ENCODE peak calls at places on chromosomes 16 and 17, in four cellular contexts. K is H1, Y is HepG2, B is SK-N-SH. M is an unnamed sample.

GRCh38 chr17:75516619-75517276 is 420 bp downstream of the TSEN54 start:
- DNase-seq in K (peak), Y (no peak), B (no peak), M (no peak)

GRCh38 chr17:64216030-64216384 is 47.1 kb downstream of the TEX2 start:
- DNase-seq in K (no peak), Y (no peak), B (no peak), M (no peak)

GRCh38 chr17:60579090-60579489 is 20.9 kb upstream of the PPM1D start:
- DNase-seq in K (no peak), Y (no peak), B (no peak), M (no peak)

GRCh38 chr17:74274060-74274702 is at the start of gene DNAI2:
- DNase-seq in K (peak), Y (no peak), B (peak), M (no peak)

GRCh38 chr17:67239597-67239996 is 5.4 kb downstream of the HELZ start:
- DNase-seq in K (no peak), Y (no peak), B (no peak), M (no peak)

GRCh38 chr17:77445030-77445907 is 304.5 kb downstream of the SEC14L1 start:
- DNase-seq in K (no peak), Y (no peak), B (no peak), M (peak)

GRCh38 chr17:57404073-57404472 is 147.8 kb downstream of the MSI2 start:
- DNase-seq in K (no peak), Y (peak), B (peak), M (no peak)

GRCh38 chr17:35428229-35428628 is 4.1 kb downstream of the SLFN12 start:
- DNase-seq in K (no peak), Y (no peak), B (no peak), M (no peak)

GRCh38 chr17:74972107-74972972 is at the start of gene HID1:
- DNase-seq in K (peak), Y (peak), B (peak), M (no peak)

GRCh38 chr16:50025544-50025931 is 513 bp downstream of the CNEP1R1 start:
- DNase-seq in K (peak), Y (peak), B (no peak), M (no peak)

GRCh38 chr16:2149630-2150417 is 1.4 kb downstream of the RAB26 start:
- DNase-seq in K (peak), Y (peak), B (no peak), M (no peak)

GRCh38 chr17:8402921-8403536 is 5.4 kb upstream of the RNF222 start:
- DNase-seq in K (no peak), Y (no peak), B (no peak), M (no peak)

GRCh38 chr17:45722161-45722560 is 62.0 kb upstream of the CRHR1 start:
- DNase-seq in K (peak), Y (peak), B (peak), M (no peak)

GRCh38 chr16:16021988-16022682 is 72.7 kb downstream of the ABCC1 start:
- DNase-seq in K (no peak), Y (peak), B (peak), M (no peak)

GRCh38 chr17:34076743-34077631 is 178.1 kb upstream of the CCL2 start:
- DNase-seq in K (no peak), Y (no peak), B (peak), M (no peak)

GRCh38 chr17:57861000-57861736 is 11.3 kb upstream of the MRPS23 start:
- DNase-seq in K (peak), Y (peak), B (peak), M (no peak)

GRCh38 chr17:65633146-65633881 is 71.9 kb upstream of the AXIN2 start:
- DNase-seq in K (no peak), Y (no peak), B (no peak), M (no peak)

GRCh38 chr17:66522591-66523272 is 220.3 kb downstream of the PRKCA start:
- DNase-seq in K (no peak), Y (no peak), B (no peak), M (no peak)

GRCh38 chr17:36858119-36859002 is 78.9 kb upstream of the LHX1 start:
- DNase-seq in K (no peak), Y (peak), B (no peak), M (no peak)

GRCh38 chr17:77186141-77186604 is 45.4 kb downstream of the SEC14L1 start:
- DNase-seq in K (no peak), Y (no peak), B (no peak), M (no peak)

GRCh38 chr16:11263737-11264136 is 5.4 kb downstream of the TNP2 start:
- DNase-seq in K (no peak), Y (no peak), B (no peak), M (no peak)

GRCh38 chr17:82287013-82287848 is 13.7 kb upstream of the CSNK1D start:
- DNase-seq in K (no peak), Y (no peak), B (no peak), M (no peak)

GRCh38 chr16:88936008-88936912 is 40.7 kb downstream of the CBFA2T3 start:
- DNase-seq in K (no peak), Y (peak), B (no peak), M (no peak)
- TF ChIP-seq TCF12 in K (no peak), Y (no peak), B (no peak), M (no peak)

DNA sequence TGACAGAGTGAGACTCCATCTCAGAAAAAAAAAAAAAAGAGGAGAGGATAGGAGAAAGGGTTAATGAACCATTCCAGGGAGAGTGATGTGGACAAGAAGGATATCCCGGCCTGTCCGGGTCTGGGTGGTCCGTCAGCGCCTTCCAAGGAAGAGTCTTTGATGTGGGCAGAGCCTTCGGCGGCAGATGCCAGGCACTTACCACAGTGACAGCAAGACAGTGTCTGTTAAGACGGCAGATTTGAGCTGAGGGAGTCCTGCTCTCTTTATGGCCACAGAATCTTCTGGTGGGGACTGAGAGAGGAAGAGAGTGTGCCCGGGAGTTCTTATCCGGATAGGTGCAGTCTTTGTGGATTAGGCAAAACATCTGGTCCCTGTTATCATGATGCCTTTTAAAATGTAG is 95.2 kb downstream of the ZDHHC7 start:
- DNase-seq in K (no peak), Y (no peak), B (no peak), M (no peak)
- TF ChIP-seq TCF12 in K (no peak), Y (no peak), B (no peak), M (no peak)

DNA sequence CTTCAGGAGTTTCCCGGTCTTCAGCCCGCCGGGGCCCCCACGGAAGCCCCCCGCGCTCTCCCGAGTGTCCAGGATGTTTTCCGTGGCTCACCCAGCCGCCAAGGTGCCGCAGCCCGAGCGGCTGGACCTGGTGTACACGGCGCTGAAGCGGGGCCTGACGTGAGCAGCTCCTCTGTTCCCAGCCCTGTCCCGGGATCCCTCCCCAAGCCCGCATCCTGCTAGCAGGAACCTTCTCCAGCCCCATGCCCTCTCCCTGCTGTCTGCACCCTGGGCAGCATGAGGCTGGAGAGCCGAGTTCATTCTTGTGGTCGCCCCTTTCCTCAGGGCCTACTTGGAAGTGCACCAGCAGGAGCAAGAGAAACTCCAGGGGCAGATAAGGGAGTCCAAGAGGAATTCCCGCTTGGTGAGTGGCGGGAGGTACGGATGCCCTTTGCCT is 10.1 kb downstream of the RIPOR1 start:
- DNase-seq in K (peak), Y (no peak), B (peak), M (no peak)
- TF ChIP-seq TCF12 in K (no peak), Y (no peak), B (no peak), M (no peak)

GRCh38 chr17:48026503-48027321 is 10.9 kb downstream of the COPZ2 start:
- DNase-seq in K (peak), Y (peak), B (peak), M (peak)
- TF ChIP-seq TCF12 in K (no peak), Y (no peak), B (no peak), M (no peak)

GRCh38 chr16:46899443-46900143 is 15.4 kb downstream of the GPT2 start:
- DNase-seq in K (no peak), Y (no peak), B (no peak), M (no peak)
- TF ChIP-seq TCF12 in K (no peak), Y (no peak), B (no peak), M (no peak)

GRCh38 chr17:18877104-18877503 is 19.2 kb downstream of the PRPSAP2 start:
- DNase-seq in K (no peak), Y (no peak), B (no peak), M (no peak)
- TF ChIP-seq TCF12 in K (no peak), Y (no peak), B (peak), M (no peak)

DNA sequence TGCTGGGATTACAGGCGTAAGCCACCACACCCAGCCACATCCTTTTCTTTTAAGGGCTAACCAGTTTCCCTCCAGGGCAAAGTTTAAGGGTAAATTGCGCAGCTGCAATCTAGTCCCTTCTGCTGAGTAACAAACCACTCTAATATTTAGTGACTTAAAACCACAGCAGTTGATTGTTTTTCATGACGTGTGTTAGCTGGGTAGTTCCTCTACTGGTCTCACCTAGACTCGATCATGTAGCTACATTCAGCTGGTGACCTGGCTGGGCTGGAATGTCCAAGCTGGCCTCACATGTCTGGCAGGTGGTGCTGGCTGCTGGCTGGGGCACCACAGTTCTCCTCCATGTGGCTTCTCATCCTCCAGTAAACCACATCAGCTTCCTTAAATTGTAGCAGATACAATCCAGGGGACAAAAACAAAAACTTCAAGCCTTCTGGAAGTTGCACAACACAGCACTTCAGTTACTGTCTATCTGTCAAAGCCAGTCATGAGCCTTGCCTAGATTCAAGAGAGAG is 75.5 kb downstream of the GPRC5B start:
- DNase-seq in K (no peak), Y (no peak), B (no peak), M (no peak)
- TF ChIP-seq TCF12 in K (no peak), Y (no peak), B (no peak), M (no peak)

DNA sequence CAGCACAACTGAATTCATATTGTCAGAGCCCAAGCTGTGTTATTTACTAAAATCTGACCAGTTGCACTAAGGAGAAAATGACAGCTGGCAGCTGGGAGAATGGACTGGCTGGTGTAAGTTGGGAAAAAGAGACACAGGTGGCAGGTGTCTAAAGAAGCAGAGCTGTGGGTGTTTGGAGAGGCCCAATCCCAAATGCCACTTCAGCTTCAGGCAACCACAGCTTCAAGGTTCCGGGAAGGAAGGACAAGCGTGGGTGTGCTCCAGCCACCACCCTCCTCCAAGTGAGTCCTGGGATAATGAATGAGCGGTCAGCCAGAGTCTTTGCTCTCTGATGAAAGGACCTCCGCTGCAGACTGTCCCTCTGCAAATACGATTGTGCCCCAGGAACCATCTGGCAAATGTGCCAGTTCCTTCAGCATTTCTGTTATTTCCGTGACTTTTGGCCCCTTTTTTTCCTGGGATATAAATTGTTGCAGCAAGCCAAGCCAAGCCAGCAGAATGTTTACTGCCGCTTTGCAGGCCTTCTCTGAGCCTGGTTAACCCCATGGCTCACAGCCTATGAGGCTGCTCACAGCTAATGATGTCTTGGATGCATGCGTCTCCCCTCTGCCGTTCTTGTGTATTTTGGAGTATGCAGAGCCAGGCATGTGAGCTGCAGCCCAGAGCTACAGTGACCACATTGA is 9.5 kb upstream of the RHBDL3 start:
- DNase-seq in K (no peak), Y (no peak), B (no peak), M (no peak)
- TF ChIP-seq TCF12 in K (no peak), Y (no peak), B (no peak), M (no peak)